ENCODE peak calls at places on chromosomes 5 and 9, in eight cellular contexts. One of them, this sample, is unnamed.
A peak's percentile ranks its signal among the peaks of the same experiment; 100 is the strongest.

GRCh38 chr9:91391426-91392217 is 29.9 kb upstream of the AUH start:
- DNase-seq in B cell: no peak
- DNase-seq in NCI-H69: no peak
- DNase-seq in GM23338: no peak
- DNase-seq in AG10803: peak; percentile 45
- DNase-seq in stimulated activated naive CD8-positive, alpha-beta T cell treated with anti-CD3 and anti-CD28 coated beads, Interleukin-15, amount 100 ng/mL, for 72 hours: no peak
- DNase-seq in mesenteric fat pad: no peak
- DNase-seq in stimulated activated CD8-positive, alpha-beta memory T cell treated with anti-CD3 and anti-CD28 coated beads, Interleukin-15, amount 100 ng/mL, for 1 hour: no peak
- DNase-seq in this sample: no peak

GRCh38 chr9:123445981-123446610 is 90.1 kb downstream of the CRB2 start:
- DNase-seq in stimulated activated naive CD8-positive, alpha-beta T cell treated with anti-CD3 and anti-CD28 coated beads, Interleukin-15, amount 100 ng/mL, for 72 hours: no peak
- DNase-seq in B cell: no peak
- DNase-seq in NCI-H69: no peak
- DNase-seq in mesenteric fat pad: peak; percentile 64
- DNase-seq in stimulated activated CD8-positive, alpha-beta memory T cell treated with anti-CD3 and anti-CD28 coated beads, Interleukin-15, amount 100 ng/mL, for 1 hour: no peak
- DNase-seq in AG10803: no peak
- DNase-seq in GM23338: no peak
- DNase-seq in this sample: no peak

GRCh38 chr5:2695200-2695891 is 56.1 kb downstream of the IRX2 start:
- DNase-seq in stimulated activated CD8-positive, alpha-beta memory T cell treated with anti-CD3 and anti-CD28 coated beads, Interleukin-15, amount 100 ng/mL, for 1 hour: no peak
- DNase-seq in NCI-H69: no peak
- DNase-seq in AG10803: peak; percentile 1
- DNase-seq in B cell: no peak
- DNase-seq in mesenteric fat pad: no peak
- DNase-seq in stimulated activated naive CD8-positive, alpha-beta T cell treated with anti-CD3 and anti-CD28 coated beads, Interleukin-15, amount 100 ng/mL, for 72 hours: no peak
- DNase-seq in GM23338: no peak
- DNase-seq in this sample: no peak

GRCh38 chr5:435961-436640 is 6.9 kb upstream of the EXOC3 start:
- DNase-seq in AG10803: peak; percentile 39
- DNase-seq in mesenteric fat pad: peak; percentile 82
- DNase-seq in stimulated activated CD8-positive, alpha-beta memory T cell treated with anti-CD3 and anti-CD28 coated beads, Interleukin-15, amount 100 ng/mL, for 1 hour: no peak
- DNase-seq in stimulated activated naive CD8-positive, alpha-beta T cell treated with anti-CD3 and anti-CD28 coated beads, Interleukin-15, amount 100 ng/mL, for 72 hours: no peak
- DNase-seq in B cell: no peak
- DNase-seq in GM23338: peak; percentile 62
- DNase-seq in NCI-H69: peak; percentile 37
- DNase-seq in this sample: no peak

GRCh38 chr5:176837707-176838115 is 27.4 kb downstream of the UNC5A start:
- DNase-seq in NCI-H69: no peak
- DNase-seq in AG10803: peak; percentile 79
- DNase-seq in GM23338: peak; percentile 98
- DNase-seq in B cell: no peak
- DNase-seq in stimulated activated CD8-positive, alpha-beta memory T cell treated with anti-CD3 and anti-CD28 coated beads, Interleukin-15, amount 100 ng/mL, for 1 hour: peak; percentile 36
- DNase-seq in stimulated activated naive CD8-positive, alpha-beta T cell treated with anti-CD3 and anti-CD28 coated beads, Interleukin-15, amount 100 ng/mL, for 72 hours: peak; percentile 72
- DNase-seq in mesenteric fat pad: no peak
- DNase-seq in this sample: peak; percentile 51

GRCh38 chr5:92353107-92354030 is 970.3 kb upstream of the ARRDC3 start:
- DNase-seq in stimulated activated naive CD8-positive, alpha-beta T cell treated with anti-CD3 and anti-CD28 coated beads, Interleukin-15, amount 100 ng/mL, for 72 hours: no peak
- DNase-seq in stimulated activated CD8-positive, alpha-beta memory T cell treated with anti-CD3 and anti-CD28 coated beads, Interleukin-15, amount 100 ng/mL, for 1 hour: no peak
- DNase-seq in AG10803: peak; percentile 35
- DNase-seq in B cell: no peak
- DNase-seq in GM23338: no peak
- DNase-seq in NCI-H69: no peak
- DNase-seq in mesenteric fat pad: no peak
- DNase-seq in this sample: no peak

GRCh38 chr5:141816598-141817399 is 61.4 kb downstream of the PCDH1 start:
- DNase-seq in AG10803: no peak
- DNase-seq in mesenteric fat pad: no peak
- DNase-seq in stimulated activated naive CD8-positive, alpha-beta T cell treated with anti-CD3 and anti-CD28 coated beads, Interleukin-15, amount 100 ng/mL, for 72 hours: no peak
- DNase-seq in B cell: no peak
- DNase-seq in NCI-H69: no peak
- DNase-seq in stimulated activated CD8-positive, alpha-beta memory T cell treated with anti-CD3 and anti-CD28 coated beads, Interleukin-15, amount 100 ng/mL, for 1 hour: no peak
- DNase-seq in GM23338: peak; percentile 99
- DNase-seq in this sample: no peak

GRCh38 chr5:124741711-124742496 is 4.5 kb downstream of the ZNF608 start:
- DNase-seq in stimulated activated CD8-positive, alpha-beta memory T cell treated with anti-CD3 and anti-CD28 coated beads, Interleukin-15, amount 100 ng/mL, for 1 hour: no peak
- DNase-seq in NCI-H69: peak; percentile 91
- DNase-seq in GM23338: peak; percentile 54
- DNase-seq in B cell: no peak
- DNase-seq in mesenteric fat pad: no peak
- DNase-seq in AG10803: peak; percentile 77
- DNase-seq in stimulated activated naive CD8-positive, alpha-beta T cell treated with anti-CD3 and anti-CD28 coated beads, Interleukin-15, amount 100 ng/mL, for 72 hours: no peak
- DNase-seq in this sample: no peak

GRCh38 chr9:110116543-110116885 is 91.4 kb downstream of the C9orf152 start:
- DNase-seq in GM23338: no peak
- DNase-seq in B cell: no peak
- DNase-seq in stimulated activated naive CD8-positive, alpha-beta T cell treated with anti-CD3 and anti-CD28 coated beads, Interleukin-15, amount 100 ng/mL, for 72 hours: no peak
- DNase-seq in stimulated activated CD8-positive, alpha-beta memory T cell treated with anti-CD3 and anti-CD28 coated beads, Interleukin-15, amount 100 ng/mL, for 1 hour: no peak
- DNase-seq in NCI-H69: peak; percentile 48
- DNase-seq in mesenteric fat pad: no peak
- DNase-seq in AG10803: peak; percentile 95
- DNase-seq in this sample: no peak

GRCh38 chr9:121135642-121136041 is 60.9 kb downstream of the CNTRL start:
- DNase-seq in NCI-H69: no peak
- DNase-seq in GM23338: no peak
- DNase-seq in stimulated activated CD8-positive, alpha-beta memory T cell treated with anti-CD3 and anti-CD28 coated beads, Interleukin-15, amount 100 ng/mL, for 1 hour: no peak
- DNase-seq in stimulated activated naive CD8-positive, alpha-beta T cell treated with anti-CD3 and anti-CD28 coated beads, Interleukin-15, amount 100 ng/mL, for 72 hours: no peak
- DNase-seq in B cell: no peak
- DNase-seq in mesenteric fat pad: no peak
- DNase-seq in AG10803: no peak
- DNase-seq in this sample: no peak

GRCh38 chr5:56328753-56329560 is 95.8 kb upstream of the ANKRD55 start:
- DNase-seq in mesenteric fat pad: no peak
- DNase-seq in stimulated activated CD8-positive, alpha-beta memory T cell treated with anti-CD3 and anti-CD28 coated beads, Interleukin-15, amount 100 ng/mL, for 1 hour: no peak
- DNase-seq in AG10803: no peak
- DNase-seq in B cell: no peak
- DNase-seq in GM23338: peak; percentile 24
- DNase-seq in stimulated activated naive CD8-positive, alpha-beta T cell treated with anti-CD3 and anti-CD28 coated beads, Interleukin-15, amount 100 ng/mL, for 72 hours: peak; percentile 63
- DNase-seq in NCI-H69: no peak
- DNase-seq in this sample: no peak

GRCh38 chr9:135023389-135023788 is 64.1 kb upstream of the OLFM1 start:
- DNase-seq in NCI-H69: peak; percentile 45
- DNase-seq in stimulated activated naive CD8-positive, alpha-beta T cell treated with anti-CD3 and anti-CD28 coated beads, Interleukin-15, amount 100 ng/mL, for 72 hours: no peak
- DNase-seq in mesenteric fat pad: no peak
- DNase-seq in AG10803: no peak
- DNase-seq in B cell: no peak
- DNase-seq in GM23338: no peak
- DNase-seq in stimulated activated CD8-positive, alpha-beta memory T cell treated with anti-CD3 and anti-CD28 coated beads, Interleukin-15, amount 100 ng/mL, for 1 hour: no peak
- DNase-seq in this sample: no peak

GRCh38 chr5:12292610-12293204 is 388.5 kb upstream of the CTNND2 start:
- DNase-seq in B cell: no peak
- DNase-seq in mesenteric fat pad: no peak
- DNase-seq in stimulated activated naive CD8-positive, alpha-beta T cell treated with anti-CD3 and anti-CD28 coated beads, Interleukin-15, amount 100 ng/mL, for 72 hours: no peak
- DNase-seq in NCI-H69: peak; percentile 45
- DNase-seq in stimulated activated CD8-positive, alpha-beta memory T cell treated with anti-CD3 and anti-CD28 coated beads, Interleukin-15, amount 100 ng/mL, for 1 hour: no peak
- DNase-seq in GM23338: peak; percentile 90
- DNase-seq in AG10803: no peak
- DNase-seq in this sample: no peak

GRCh38 chr9:131008909-131009618 is at the start of gene LAMC3:
- DNase-seq in NCI-H69: peak; percentile 82
- DNase-seq in stimulated activated CD8-positive, alpha-beta memory T cell treated with anti-CD3 and anti-CD28 coated beads, Interleukin-15, amount 100 ng/mL, for 1 hour: no peak
- DNase-seq in mesenteric fat pad: no peak
- DNase-seq in GM23338: peak; percentile 78
- DNase-seq in B cell: peak; percentile 64
- DNase-seq in stimulated activated naive CD8-positive, alpha-beta T cell treated with anti-CD3 and anti-CD28 coated beads, Interleukin-15, amount 100 ng/mL, for 72 hours: no peak
- DNase-seq in AG10803: no peak
- DNase-seq in this sample: no peak

GRCh38 chr5:178577944-178578343 is 12.2 kb downstream of the COL23A1 start:
- DNase-seq in mesenteric fat pad: no peak
- DNase-seq in AG10803: no peak
- DNase-seq in GM23338: no peak
- DNase-seq in NCI-H69: no peak
- DNase-seq in stimulated activated naive CD8-positive, alpha-beta T cell treated with anti-CD3 and anti-CD28 coated beads, Interleukin-15, amount 100 ng/mL, for 72 hours: no peak
- DNase-seq in stimulated activated CD8-positive, alpha-beta memory T cell treated with anti-CD3 and anti-CD28 coated beads, Interleukin-15, amount 100 ng/mL, for 1 hour: no peak
- DNase-seq in B cell: no peak
- DNase-seq in this sample: no peak

GRCh38 chr9:14417230-14417629 is 103.3 kb upstream of the NFIB start:
- DNase-seq in stimulated activated CD8-positive, alpha-beta memory T cell treated with anti-CD3 and anti-CD28 coated beads, Interleukin-15, amount 100 ng/mL, for 1 hour: no peak
- DNase-seq in NCI-H69: peak; percentile 61
- DNase-seq in B cell: no peak
- DNase-seq in AG10803: peak; percentile 44
- DNase-seq in mesenteric fat pad: no peak
- DNase-seq in stimulated activated naive CD8-positive, alpha-beta T cell treated with anti-CD3 and anti-CD28 coated beads, Interleukin-15, amount 100 ng/mL, for 72 hours: no peak
- DNase-seq in GM23338: no peak
- DNase-seq in this sample: no peak

GRCh38 chr5:141737485-141737884 is 55.5 kb upstream of the ARAP3 start:
- DNase-seq in mesenteric fat pad: no peak
- DNase-seq in AG10803: no peak
- DNase-seq in GM23338: no peak
- DNase-seq in NCI-H69: no peak
- DNase-seq in stimulated activated CD8-positive, alpha-beta memory T cell treated with anti-CD3 and anti-CD28 coated beads, Interleukin-15, amount 100 ng/mL, for 1 hour: no peak
- DNase-seq in stimulated activated naive CD8-positive, alpha-beta T cell treated with anti-CD3 and anti-CD28 coated beads, Interleukin-15, amount 100 ng/mL, for 72 hours: no peak
- DNase-seq in B cell: no peak
- DNase-seq in this sample: no peak

GRCh38 chr5:5826911-5827310 is 404.4 kb downstream of the ICE1 start:
- DNase-seq in NCI-H69: no peak
- DNase-seq in AG10803: peak; percentile 30
- DNase-seq in stimulated activated CD8-positive, alpha-beta memory T cell treated with anti-CD3 and anti-CD28 coated beads, Interleukin-15, amount 100 ng/mL, for 1 hour: no peak
- DNase-seq in stimulated activated naive CD8-positive, alpha-beta T cell treated with anti-CD3 and anti-CD28 coated beads, Interleukin-15, amount 100 ng/mL, for 72 hours: no peak
- DNase-seq in mesenteric fat pad: no peak
- DNase-seq in B cell: no peak
- DNase-seq in GM23338: no peak
- DNase-seq in this sample: no peak

GRCh38 chr9:137666950-137667670 is 48.3 kb downstream of the EHMT1 start:
- DNase-seq in mesenteric fat pad: no peak
- DNase-seq in stimulated activated naive CD8-positive, alpha-beta T cell treated with anti-CD3 and anti-CD28 coated beads, Interleukin-15, amount 100 ng/mL, for 72 hours: no peak
- DNase-seq in NCI-H69: peak; percentile 95
- DNase-seq in GM23338: peak; percentile 94
- DNase-seq in stimulated activated CD8-positive, alpha-beta memory T cell treated with anti-CD3 and anti-CD28 coated beads, Interleukin-15, amount 100 ng/mL, for 1 hour: no peak
- DNase-seq in AG10803: no peak
- DNase-seq in B cell: no peak
- DNase-seq in this sample: peak; percentile 79

GRCh38 chr9:98075332-98075805 is 18.8 kb downstream of the NANS start:
- DNase-seq in AG10803: peak; percentile 81
- DNase-seq in stimulated activated naive CD8-positive, alpha-beta T cell treated with anti-CD3 and anti-CD28 coated beads, Interleukin-15, amount 100 ng/mL, for 72 hours: no peak
- DNase-seq in mesenteric fat pad: no peak
- DNase-seq in B cell: no peak
- DNase-seq in stimulated activated CD8-positive, alpha-beta memory T cell treated with anti-CD3 and anti-CD28 coated beads, Interleukin-15, amount 100 ng/mL, for 1 hour: no peak
- DNase-seq in NCI-H69: peak; percentile 20
- DNase-seq in GM23338: peak; percentile 26
- DNase-seq in this sample: no peak

GRCh38 chr5:151697452-151697851 is 10.7 kb upstream of the SPARC start:
- DNase-seq in GM23338: no peak
- DNase-seq in stimulated activated CD8-positive, alpha-beta memory T cell treated with anti-CD3 and anti-CD28 coated beads, Interleukin-15, amount 100 ng/mL, for 1 hour: no peak
- DNase-seq in NCI-H69: no peak
- DNase-seq in mesenteric fat pad: no peak
- DNase-seq in B cell: no peak
- DNase-seq in AG10803: peak; percentile 58
- DNase-seq in stimulated activated naive CD8-positive, alpha-beta T cell treated with anti-CD3 and anti-CD28 coated beads, Interleukin-15, amount 100 ng/mL, for 72 hours: no peak
- DNase-seq in this sample: no peak

GRCh38 chr5:36079200-36079761 is 12.6 kb upstream of the UGT3A2 start:
- DNase-seq in B cell: peak; percentile 43
- DNase-seq in NCI-H69: peak; percentile 75
- DNase-seq in GM23338: peak; percentile 92
- DNase-seq in AG10803: peak; percentile 52
- DNase-seq in mesenteric fat pad: no peak
- DNase-seq in stimulated activated CD8-positive, alpha-beta memory T cell treated with anti-CD3 and anti-CD28 coated beads, Interleukin-15, amount 100 ng/mL, for 1 hour: no peak
- DNase-seq in stimulated activated naive CD8-positive, alpha-beta T cell treated with anti-CD3 and anti-CD28 coated beads, Interleukin-15, amount 100 ng/mL, for 72 hours: peak; percentile 23
- DNase-seq in this sample: peak; percentile 64

GRCh38 chr5:72848474-72849428 is 32.3 kb downstream of the TNPO1 start:
- DNase-seq in GM23338: peak; percentile 58
- DNase-seq in B cell: peak; percentile 81
- DNase-seq in NCI-H69: peak; percentile 91
- DNase-seq in mesenteric fat pad: peak; percentile 90
- DNase-seq in AG10803: no peak
- DNase-seq in stimulated activated CD8-positive, alpha-beta memory T cell treated with anti-CD3 and anti-CD28 coated beads, Interleukin-15, amount 100 ng/mL, for 1 hour: no peak
- DNase-seq in stimulated activated naive CD8-positive, alpha-beta T cell treated with anti-CD3 and anti-CD28 coated beads, Interleukin-15, amount 100 ng/mL, for 72 hours: peak; percentile 61
- DNase-seq in this sample: peak; percentile 74

GRCh38 chr9:99075246-99075912 is 29.5 kb upstream of the TGFBR1 start:
- DNase-seq in stimulated activated CD8-positive, alpha-beta memory T cell treated with anti-CD3 and anti-CD28 coated beads, Interleukin-15, amount 100 ng/mL, for 1 hour: no peak
- DNase-seq in GM23338: no peak
- DNase-seq in B cell: no peak
- DNase-seq in AG10803: peak; percentile 56
- DNase-seq in stimulated activated naive CD8-positive, alpha-beta T cell treated with anti-CD3 and anti-CD28 coated beads, Interleukin-15, amount 100 ng/mL, for 72 hours: no peak
- DNase-seq in NCI-H69: no peak
- DNase-seq in mesenteric fat pad: no peak
- DNase-seq in this sample: no peak

GRCh38 chr5:58751222-58751621 is 168.3 kb downstream of the RAB3C start:
- DNase-seq in B cell: no peak
- DNase-seq in mesenteric fat pad: no peak
- DNase-seq in stimulated activated naive CD8-positive, alpha-beta T cell treated with anti-CD3 and anti-CD28 coated beads, Interleukin-15, amount 100 ng/mL, for 72 hours: no peak
- DNase-seq in GM23338: no peak
- DNase-seq in NCI-H69: peak; percentile 71
- DNase-seq in stimulated activated CD8-positive, alpha-beta memory T cell treated with anti-CD3 and anti-CD28 coated beads, Interleukin-15, amount 100 ng/mL, for 1 hour: no peak
- DNase-seq in AG10803: no peak
- DNase-seq in this sample: no peak

GRCh38 chr9:98248737-98249474 is 6.5 kb downstream of the TBC1D2 start:
- DNase-seq in NCI-H69: no peak
- DNase-seq in GM23338: no peak
- DNase-seq in AG10803: peak; percentile 89
- DNase-seq in stimulated activated naive CD8-positive, alpha-beta T cell treated with anti-CD3 and anti-CD28 coated beads, Interleukin-15, amount 100 ng/mL, for 72 hours: no peak
- DNase-seq in B cell: no peak
- DNase-seq in mesenteric fat pad: no peak
- DNase-seq in stimulated activated CD8-positive, alpha-beta memory T cell treated with anti-CD3 and anti-CD28 coated beads, Interleukin-15, amount 100 ng/mL, for 1 hour: no peak
- DNase-seq in this sample: no peak

GRCh38 chr5:6827815-6828214 is 114.6 kb downstream of the TENT4A start:
- DNase-seq in stimulated activated CD8-positive, alpha-beta memory T cell treated with anti-CD3 and anti-CD28 coated beads, Interleukin-15, amount 100 ng/mL, for 1 hour: no peak
- DNase-seq in NCI-H69: peak; percentile 45
- DNase-seq in stimulated activated naive CD8-positive, alpha-beta T cell treated with anti-CD3 and anti-CD28 coated beads, Interleukin-15, amount 100 ng/mL, for 72 hours: peak; percentile 62
- DNase-seq in AG10803: no peak
- DNase-seq in B cell: peak; percentile 39
- DNase-seq in mesenteric fat pad: no peak
- DNase-seq in GM23338: no peak
- DNase-seq in this sample: peak; percentile 14

GRCh38 chr9:19998153-19998552 is 209.3 kb upstream of the SLC24A2 start:
- DNase-seq in stimulated activated naive CD8-positive, alpha-beta T cell treated with anti-CD3 and anti-CD28 coated beads, Interleukin-15, amount 100 ng/mL, for 72 hours: peak; percentile 43
- DNase-seq in NCI-H69: no peak
- DNase-seq in GM23338: no peak
- DNase-seq in mesenteric fat pad: no peak
- DNase-seq in AG10803: peak; percentile 4
- DNase-seq in B cell: no peak
- DNase-seq in stimulated activated CD8-positive, alpha-beta memory T cell treated with anti-CD3 and anti-CD28 coated beads, Interleukin-15, amount 100 ng/mL, for 1 hour: no peak
- DNase-seq in this sample: no peak

GRCh38 chr9:121735065-121735791 is 83.8 kb downstream of the DAB2IP start:
- DNase-seq in stimulated activated CD8-positive, alpha-beta memory T cell treated with anti-CD3 and anti-CD28 coated beads, Interleukin-15, amount 100 ng/mL, for 1 hour: no peak
- DNase-seq in B cell: no peak
- DNase-seq in mesenteric fat pad: no peak
- DNase-seq in NCI-H69: peak; percentile 77
- DNase-seq in GM23338: peak; percentile 86
- DNase-seq in AG10803: peak; percentile 68
- DNase-seq in stimulated activated naive CD8-positive, alpha-beta T cell treated with anti-CD3 and anti-CD28 coated beads, Interleukin-15, amount 100 ng/mL, for 72 hours: peak; percentile 24
- DNase-seq in this sample: peak; percentile 59

GRCh38 chr9:84310903-84311302 is 29.7 kb downstream of the SLC28A3 start:
- DNase-seq in B cell: no peak
- DNase-seq in AG10803: no peak
- DNase-seq in mesenteric fat pad: no peak
- DNase-seq in GM23338: no peak
- DNase-seq in NCI-H69: peak; percentile 41
- DNase-seq in stimulated activated naive CD8-positive, alpha-beta T cell treated with anti-CD3 and anti-CD28 coated beads, Interleukin-15, amount 100 ng/mL, for 72 hours: no peak
- DNase-seq in stimulated activated CD8-positive, alpha-beta memory T cell treated with anti-CD3 and anti-CD28 coated beads, Interleukin-15, amount 100 ng/mL, for 1 hour: no peak
- DNase-seq in this sample: no peak

This sample was measured in germinal center.